ENCODE peak calls at places on chromosomes 6 and 20, in seven cellular contexts. T is esophagus muscularis mucosa, W is psoas muscle, R is ascending aorta, J is aorta, I is brain microvascular endothelial cell, K is cardiac muscle cell. Y is an unnamed sample.

GRCh38 chr6:112640895-112641294 is 293.8 kb downstream of the RFPL4B start:
- DNase-seq in T (no peak), W (no peak), R (no peak), J (no peak), I (peak; percentile 63), K (no peak), Y (no peak)

GRCh38 chr20:63054695-63055240 is 48.0 kb upstream of the BHLHE23 start:
- DNase-seq in T (no peak), W (no peak), R (peak; percentile 44), J (peak; percentile 34), I (no peak), K (no peak), Y (no peak)

GRCh38 chr20:50397058-50397457 is 113.1 kb upstream of the PTPN1 start:
- DNase-seq in T (no peak), W (no peak), R (no peak), J (no peak), I (no peak), K (no peak), Y (no peak)

GRCh38 chr6:2103644-2104523 is 141.5 kb downstream of the GMDS start:
- DNase-seq in T (no peak), W (no peak), R (peak; percentile 83), J (peak; percentile 63), I (peak; percentile 25), K (peak; percentile 70), Y (peak; percentile 64)

GRCh38 chr20:23114448-23114847 is 28.3 kb upstream of the CD93 start:
- DNase-seq in T (no peak), W (no peak), R (no peak), J (no peak), I (no peak), K (no peak), Y (no peak)

GRCh38 chr6:161168281-161168891 is 105.5 kb downstream of the AGPAT4 start:
- DNase-seq in T (no peak), W (peak; percentile 57), R (no peak), J (no peak), I (peak; percentile 100), K (peak; percentile 83), Y (peak; percentile 78)

GRCh38 chr6:35425284-35425683 is 26.9 kb upstream of the FANCE start:
- DNase-seq in T (no peak), W (no peak), R (no peak), J (no peak), I (peak; percentile 91), K (peak; percentile 89), Y (no peak)

GRCh38 chr6:113723182-113723581 is 134.0 kb upstream of the MARCKS start:
- DNase-seq in T (no peak), W (no peak), R (no peak), J (no peak), I (no peak), K (peak; percentile 29), Y (no peak)

DNA sequence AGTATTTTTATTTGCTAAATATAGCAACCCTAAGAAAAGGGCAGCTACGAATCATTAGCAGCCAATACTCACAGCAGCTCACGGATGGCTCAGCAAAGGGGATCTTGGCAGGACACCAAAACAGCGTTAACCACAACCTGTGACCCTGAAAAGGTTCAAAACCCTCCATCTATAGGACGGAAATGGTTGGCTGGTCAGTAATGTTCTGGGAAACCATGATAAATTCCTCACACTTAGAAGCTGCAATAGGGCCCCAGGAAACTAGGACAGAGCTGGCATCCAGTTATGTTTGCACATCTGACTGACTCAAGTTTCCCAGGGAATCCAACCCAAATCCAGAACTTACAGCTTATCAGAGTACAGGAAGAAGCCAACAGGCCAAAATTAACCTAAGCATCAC is 30.9 kb upstream of the PTPRT start:
- DNase-seq in T (no peak), W (no peak), R (peak; percentile 74), J (peak; percentile 75), I (no peak), K (peak; percentile 88), Y (peak; percentile 67)
- H3K27ac ChIP-seq in T (no peak overlapping the region), W (no peak overlapping the region), R (peak overlapping the region; percentile 76), J (peak overlapping the region; percentile 48), I (no peak overlapping the region), K (no peak overlapping the region), Y (no peak overlapping the region)

GRCh38 chr6:26464014-26464413 is 6.3 kb downstream of the BTN2A1 start:
- DNase-seq in T (no peak), W (no peak), R (no peak), J (no peak), I (no peak), K (no peak), Y (no peak)
- H3K27ac ChIP-seq in T (no peak overlapping the region), W (no peak overlapping the region), R (no peak overlapping the region), J (no peak overlapping the region), I (no peak overlapping the region), K (no peak overlapping the region), Y (no peak overlapping the region)

GRCh38 chr20:6103301-6103700 is 19.5 kb downstream of the FERMT1 start:
- DNase-seq in T (no peak), W (no peak), R (no peak), J (no peak), I (no peak), K (no peak), Y (no peak)

GRCh38 chr20:6104493-6105188 is 18.2 kb downstream of the FERMT1 start:
- DNase-seq in T (no peak), W (peak; percentile 31), R (no peak), J (no peak), I (peak; percentile 37), K (peak; percentile 56), Y (no peak)

GRCh38 chr20:6100261-6100660 is 22.6 kb downstream of the FERMT1 start:
- DNase-seq in T (no peak), W (no peak), R (no peak), J (no peak), I (no peak), K (no peak), Y (no peak)

GRCh38 chr20:6095409-6095808 is 27.4 kb downstream of the FERMT1 start:
- DNase-seq in T (no peak), W (no peak), R (no peak), J (no peak), I (no peak), K (no peak), Y (no peak)

GRCh38 chr20:6101346-6101745 is 21.5 kb downstream of the FERMT1 start:
- DNase-seq in T (no peak), W (no peak), R (no peak), J (no peak), I (no peak), K (no peak), Y (no peak)
- H3K27ac ChIP-seq in T (no peak overlapping the region), W (no peak overlapping the region), R (no peak overlapping the region), J (no peak overlapping the region), I (no peak overlapping the region), K (peak overlapping the region; percentile 39), Y (no peak overlapping the region)

DNA sequence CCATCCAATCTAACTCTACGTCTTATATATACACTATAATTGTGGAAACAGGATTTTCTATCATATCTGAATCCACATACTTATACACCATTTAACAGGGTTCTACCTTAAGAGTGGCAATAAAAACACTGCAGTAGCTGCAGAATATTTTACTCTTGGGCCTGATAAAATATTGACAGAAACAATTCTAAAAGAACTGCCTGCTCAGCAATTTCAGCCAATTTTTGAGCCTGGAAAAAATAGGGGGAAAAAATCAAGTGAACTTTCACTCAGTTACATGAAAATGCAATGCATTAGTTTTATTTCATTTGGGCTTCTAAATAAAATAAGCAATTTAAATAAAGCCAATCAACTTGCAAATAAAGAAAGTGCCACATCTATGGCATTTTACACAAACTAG is 246.5 kb upstream of the RUNX2 start:
- DNase-seq in T (no peak), W (no peak), R (no peak), J (no peak), I (no peak), K (no peak), Y (no peak)
- H3K27ac ChIP-seq in T (no peak overlapping the region), W (no peak overlapping the region), R (no peak overlapping the region), J (no peak overlapping the region), I (no peak overlapping the region), K (no peak overlapping the region), Y (no peak overlapping the region)

GRCh38 chr6:30912746-30913520 is 1.1 kb upstream of the VARS2 start:
- DNase-seq in T (no peak), W (no peak), R (no peak), J (no peak), I (no peak), K (no peak), Y (no peak)

GRCh38 chr6:30913721-30914075 is 340 bp upstream of the VARS2 start:
- DNase-seq in T (no peak), W (no peak), R (no peak), J (no peak), I (no peak), K (no peak), Y (no peak)

GRCh38 chr6:30915591-30915946 is 1.5 kb downstream of the VARS2 start:
- DNase-seq in T (no peak), W (no peak), R (no peak), J (no peak), I (peak; percentile 36), K (peak; percentile 81), Y (peak; percentile 72)

GRCh38 chr6:30914076-30914853 is at the start of gene VARS2:
- DNase-seq in T (peak; percentile 97), W (peak; percentile 91), R (peak; percentile 95), J (peak; percentile 93), I (peak; percentile 84), K (peak; percentile 96), Y (peak; percentile 85)

GRCh38 chr6:30914854-30915590 is 984 bp downstream of the VARS2 start:
- DNase-seq in T (no peak), W (no peak), R (no peak), J (no peak), I (no peak), K (no peak), Y (no peak)
- H3K27ac ChIP-seq in T (peak overlapping the region; percentile 90), W (peak overlapping the region; percentile 92), R (peak overlapping the region; percentile 78), J (peak overlapping the region; percentile 72), I (peak overlapping the region; percentile 55), K (peak overlapping the region; percentile 90), Y (peak overlapping the region; percentile 76)

GRCh38 chr6:135702955-135703499 is 148.5 kb upstream of the PDE7B start:
- DNase-seq in T (no peak), W (no peak), R (no peak), J (no peak), I (no peak), K (no peak), Y (no peak)
- H3K27ac ChIP-seq in T (no peak overlapping the region), W (no peak overlapping the region), R (no peak overlapping the region), J (no peak overlapping the region), I (no peak overlapping the region), K (no peak overlapping the region), Y (no peak overlapping the region)

GRCh38 chr6:4397307-4397706 is 261.9 kb upstream of the ECI2 start:
- DNase-seq in T (no peak), W (peak; percentile 33), R (no peak), J (no peak), I (no peak), K (no peak), Y (peak; percentile 97)
- H3K27ac ChIP-seq in T (no peak overlapping the region), W (peak overlapping the region; percentile 72), R (no peak overlapping the region), J (no peak overlapping the region), I (no peak overlapping the region), K (no peak overlapping the region), Y (peak overlapping the region; percentile 94)

GRCh38 chr20:5149892-5150225 is 23.1 kb downstream of the CDS2 start:
- DNase-seq in T (no peak), W (no peak), R (no peak), J (no peak), I (no peak), K (no peak), Y (no peak)
- H3K27ac ChIP-seq in T (peak overlapping the region; percentile 67), W (peak overlapping the region; percentile 86), R (peak overlapping the region; percentile 71), J (peak overlapping the region; percentile 8), I (no peak overlapping the region), K (no peak overlapping the region), Y (no peak overlapping the region)